ENCODE peak calls at places on chromosome 18, in seven cellular contexts. Y is CD8-positive, alpha-beta T cell; B is left lung; N is colonic mucosa; G is pancreas; M is uterus; Q is cardiac muscle cell. J is an unnamed sample.

GRCh38 chr18:12645751-12646203 is 12.1 kb downstream of the SPIRE1 start:
- DNase-seq in G (no peak), N (no peak), Y (no peak), Q (peak; percentile 52), B (peak; percentile 74), M (peak; percentile 38), J (no peak)

GRCh38 chr18:55422456-55423185 is 165.4 kb downstream of the TCF4 start:
- DNase-seq in G (peak; percentile 11), B (peak; percentile 44), Q (peak; percentile 75), M (peak; percentile 63), N (peak; percentile 31), Y (no peak), J (no peak)

GRCh38 chr18:28728891-28729290 is 552.0 kb upstream of the CDH2 start:
- DNase-seq in G (no peak), B (no peak), Y (no peak), M (no peak), N (no peak), Q (no peak), J (no peak)

GRCh38 chr18:43159091-43159490 is 43.6 kb upstream of the RIT2 start:
- DNase-seq in M (no peak), Q (peak; percentile 82), G (no peak), N (no peak), B (no peak), Y (no peak), J (no peak)

GRCh38 chr18:51030537-51031258 is 685 bp downstream of the SMAD4 start:
- DNase-seq in N (peak; percentile 83), Y (peak; percentile 59), M (peak; percentile 67), G (peak; percentile 88), B (peak; percentile 78), Q (peak; percentile 70), J (peak; percentile 84)

GRCh38 chr18:13710460-13710859 is 15.9 kb downstream of the FAM210A start:
- DNase-seq in G (no peak), B (no peak), Q (no peak), Y (no peak), M (no peak), N (no peak), J (no peak)

GRCh38 chr18:5601188-5601624 is 57.4 kb upstream of the EPB41L3 start:
- DNase-seq in B (no peak), Y (no peak), Q (no peak), N (no peak), M (no peak), G (no peak), J (no peak)

GRCh38 chr18:69838620-69839411 is 108.9 kb downstream of the CD226 start:
- DNase-seq in Y (no peak), M (no peak), Q (no peak), N (no peak), G (no peak), B (no peak), J (no peak)

GRCh38 chr18:7196421-7196820 is 34.5 kb upstream of the LRRC30 start:
- DNase-seq in N (no peak), Q (no peak), M (no peak), G (no peak), Y (no peak), B (no peak), J (no peak)

GRCh38 chr18:46393230-46393629 is 263.8 kb downstream of the LOXHD1 start:
- DNase-seq in Y (no peak), N (no peak), G (no peak), M (no peak), B (no peak), Q (no peak), J (no peak)

GRCh38 chr18:78792736-78793135 is 186.9 kb upstream of the SALL3 start:
- DNase-seq in Y (no peak), N (no peak), Q (no peak), M (no peak), B (no peak), G (no peak), J (no peak)

GRCh38 chr18:35948080-35948479 is 24.4 kb upstream of the RMP24 start:
- DNase-seq in Y (no peak), M (no peak), B (no peak), Q (no peak), G (no peak), N (no peak), J (no peak)

GRCh38 chr18:48922203-48922800 is 28.5 kb downstream of the SMAD7 start:
- DNase-seq in G (no peak), B (no peak), Q (no peak), Y (no peak), N (peak; percentile 18), M (no peak), J (no peak)

GRCh38 chr18:59114160-59114559 is 25.5 kb upstream of the SEC11C start:
- DNase-seq in M (no peak), B (no peak), Y (no peak), N (no peak), G (no peak), Q (no peak), J (no peak)

GRCh38 chr18:6891788-6892187 is 162.3 kb downstream of the ARHGAP28 start:
- DNase-seq in N (no peak), Q (no peak), M (no peak), G (no peak), Y (no peak), B (no peak), J (no peak)

GRCh38 chr18:50013363-50014138 is 181.4 kb downstream of the MYO5B start:
- DNase-seq in Y (no peak), M (no peak), Q (no peak), N (no peak), G (no peak), B (no peak), J (no peak)

GRCh38 chr18:73835656-73836055 is 312.0 kb downstream of the FBXO15 start:
- DNase-seq in M (no peak), Q (no peak), Y (no peak), G (no peak), B (no peak), N (no peak), J (no peak)

GRCh38 chr18:73840319-73841065 is 307.1 kb downstream of the FBXO15 start:
- DNase-seq in Y (no peak), Q (no peak), B (no peak), N (no peak), G (no peak), M (no peak), J (no peak)

GRCh38 chr18:73841661-73842060 is 306.0 kb downstream of the FBXO15 start:
- DNase-seq in B (no peak), G (no peak), Y (no peak), Q (no peak), M (no peak), N (no peak), J (no peak)

GRCh38 chr18:73842795-73843394 is 304.7 kb downstream of the FBXO15 start:
- DNase-seq in G (no peak), B (no peak), N (peak; percentile 30), Q (peak; percentile 64), Y (peak; percentile 23), M (no peak), J (peak; percentile 40)

GRCh38 chr18:73839441-73839840 is 308.2 kb downstream of the FBXO15 start:
- DNase-seq in G (no peak), B (no peak), Y (no peak), M (no peak), N (no peak), Q (no peak), J (no peak)
- H3K4me1 ChIP-seq in G (no peaks in the 10 kb centered on the region), B (no peaks in the 10 kb centered on the region), Y (no peaks in the 10 kb centered on the region), M (no peaks in the 10 kb centered on the region), N (no peaks in the 10 kb centered on the region), Q (peaks cover 10% of the 10 kb centered on the region), J (no peaks in the 10 kb centered on the region)

DNA sequence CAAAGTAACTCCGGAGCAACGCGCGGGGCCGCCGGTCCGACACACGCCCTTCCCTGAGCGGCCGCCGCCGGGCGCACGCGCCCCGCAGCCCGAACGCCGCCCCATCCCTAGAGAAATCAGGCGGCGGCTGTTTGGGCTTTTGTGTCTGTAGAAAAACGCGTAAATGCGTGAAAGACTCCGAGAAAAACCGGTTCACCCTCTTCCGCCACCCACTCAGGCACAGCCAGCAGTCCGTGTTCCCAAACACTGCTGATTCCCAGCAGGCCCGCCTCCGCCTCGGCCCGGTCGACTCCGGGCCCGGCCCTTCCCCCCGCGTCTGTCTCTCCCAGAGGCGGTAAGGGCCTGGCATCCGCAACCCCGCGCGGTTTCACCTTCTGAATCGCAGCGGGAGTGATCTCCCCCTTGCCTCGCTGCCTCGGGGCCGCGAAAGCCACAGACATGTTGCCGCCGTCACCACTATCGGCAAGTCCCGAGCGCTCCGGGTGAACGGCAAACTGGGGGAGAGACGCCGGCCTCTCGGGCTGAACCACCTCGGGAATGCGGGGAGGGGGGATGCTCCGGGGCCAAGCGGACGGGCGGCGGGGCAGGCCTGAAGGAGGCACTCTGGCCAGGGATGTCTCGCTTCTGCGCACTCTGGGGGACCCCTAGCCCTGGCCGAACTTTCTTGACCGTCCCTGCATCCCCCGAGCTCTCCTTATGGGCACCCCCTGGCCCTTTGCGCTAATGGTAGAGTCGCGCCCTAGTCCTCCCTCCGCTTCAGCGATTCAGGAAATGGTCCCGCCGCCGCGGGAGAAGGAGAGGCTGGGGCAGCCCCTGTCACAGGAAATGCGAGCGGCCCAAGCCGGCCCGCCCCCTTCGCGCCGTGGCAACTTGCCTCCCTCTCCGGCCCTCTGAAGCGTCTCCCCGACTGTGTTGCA is at the start of gene SS18:
- DNase-seq in N (peak; percentile 95), M (peak; percentile 92), G (peak; percentile 93), Q (peak; percentile 97), Y (peak; percentile 82), B (peak; percentile 96), J (peak; percentile 95)
- TF ChIP-seq CTCF in N (no peak), M (no peak), G (no peak), Q (no peak), Y (no peak), B (no peak), J (no peak)

DNA sequence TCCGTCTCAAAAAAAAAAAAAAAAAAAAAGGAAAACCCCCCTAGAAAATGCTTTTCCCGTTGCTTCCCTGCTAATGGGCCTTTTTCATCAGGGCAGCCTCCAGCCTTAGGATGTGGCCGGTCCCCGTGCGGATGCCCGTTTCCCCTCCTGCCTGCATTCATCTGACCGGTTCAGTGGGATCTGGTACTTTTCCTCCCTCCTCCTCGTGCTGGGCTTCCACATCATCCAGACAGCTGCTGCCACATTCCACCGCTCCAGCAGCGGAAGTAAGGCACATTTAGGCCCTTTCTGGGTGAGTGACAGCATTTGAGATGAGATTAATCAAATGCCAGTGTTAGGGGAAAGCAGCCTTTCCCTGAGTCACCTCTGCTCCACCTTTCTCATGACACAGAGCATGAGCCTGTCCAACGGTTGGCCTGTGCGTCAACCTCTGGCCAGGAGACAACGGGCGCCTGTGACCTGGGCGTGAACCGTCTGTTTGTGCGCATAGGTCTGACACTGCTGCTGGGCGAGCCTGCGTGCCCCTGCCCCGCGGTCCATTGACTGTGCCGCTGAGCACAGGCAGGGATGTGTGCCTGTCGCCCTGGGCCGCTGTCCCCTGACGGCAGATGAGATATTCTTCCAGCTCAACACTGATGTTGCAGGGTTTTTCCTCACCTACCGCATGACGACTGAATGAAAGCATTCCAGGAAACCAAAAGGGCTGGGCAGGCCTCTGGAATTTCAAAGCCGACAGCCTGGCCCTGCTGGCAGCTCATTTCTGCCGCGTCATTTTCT is 174.0 kb downstream of the TGIF1 start:
- DNase-seq in Q (peak; percentile 97), Y (no peak), G (peak; percentile 62), N (peak; percentile 89), B (peak; percentile 68), M (peak; percentile 61), J (peak; percentile 95)
- H3K4me1 ChIP-seq in Q (peaks cover 28% of the 10 kb centered on the region), Y (peaks cover 16% of the 10 kb centered on the region), G (peaks cover 16% of the 10 kb centered on the region), N (peaks cover 8% of the 10 kb centered on the region), B (peaks cover 23% of the 10 kb centered on the region), M (no peaks in the 10 kb centered on the region), J (peaks cover 19% of the 10 kb centered on the region)

DNA sequence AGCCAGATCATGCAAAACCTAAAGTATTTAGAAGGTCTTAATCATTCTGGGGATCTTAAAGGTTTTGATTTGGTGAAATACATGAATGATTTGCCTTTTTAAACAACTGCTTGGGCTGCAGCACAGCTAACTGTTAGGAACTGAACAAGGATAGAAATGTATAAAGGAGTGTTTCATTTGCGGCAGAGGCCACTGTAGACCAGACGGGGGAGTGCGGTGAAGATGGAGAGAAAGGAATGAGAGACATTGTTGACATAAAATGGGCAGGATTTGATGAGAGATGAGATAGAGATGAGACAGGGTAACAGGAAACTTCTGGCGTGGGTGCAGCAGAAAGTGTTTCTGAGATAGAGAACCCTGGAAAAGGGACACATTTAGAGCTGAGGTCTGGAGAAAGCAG is 308.1 kb downstream of the TMX3 start:
- DNase-seq in G (no peak), Q (no peak), B (no peak), N (no peak), Y (no peak), M (no peak), J (no peak)
- TF ChIP-seq CTCF in G (no peak), Q (no peak), B (no peak), N (no peak), Y (no peak), M (no peak), J (no peak)